ENCODE peak calls at places on chromosomes 12 and 14, in five cellular contexts. J is GM23248, N is neural progenitor cell, O is GM12878, Y is mammary epithelial cell. S is an unnamed sample.
A peak's percentile ranks its signal among the peaks of the same experiment; 100 is the strongest.

GRCh38 chr14:68841030-68841809 is 48.4 kb upstream of the ZFP36L1 start:
- DNase-seq in J (peak; percentile 60), N (no peak), Y (peak; percentile 40), O (no peak), S (no peak)

GRCh38 chr14:75204106-75204505 is 27.7 kb upstream of the TMED10 start:
- DNase-seq in Y (peak; percentile 39), J (peak; percentile 47), O (no peak), N (no peak), S (peak; percentile 67)

GRCh38 chr12:8088574-8088973 is 6.5 kb downstream of the NECAP1 start:
- DNase-seq in Y (no peak), O (no peak), J (no peak), N (no peak), S (no peak)

GRCh38 chr12:43914391-43914790 is 78.5 kb downstream of the TMEM117 start:
- DNase-seq in N (no peak), Y (no peak), J (no peak), O (no peak), S (no peak)

GRCh38 chr12:15788266-15789214 is 648 bp downstream of the EPS8 start:
- DNase-seq in O (peak; percentile 28), Y (peak; percentile 75), J (peak; percentile 79), N (peak; percentile 59), S (peak; percentile 48)

GRCh38 chr12:32115404-32116104 is 8.9 kb downstream of the BICD1 start:
- DNase-seq in Y (peak; percentile 97), J (peak; percentile 98), O (no peak), N (no peak), S (peak; percentile 91)

GRCh38 chr12:104566244-104566993 is 109.7 kb downstream of the CHST11 start:
- DNase-seq in O (no peak), Y (no peak), J (peak; percentile 20), N (no peak), S (no peak)

GRCh38 chr14:89422181-89422951 is 5.3 kb upstream of the FOXN3 start:
- DNase-seq in N (no peak), J (no peak), O (no peak), Y (no peak), S (no peak)

GRCh38 chr12:52714887-52715281 is 11.6 kb upstream of the KRT77 start:
- DNase-seq in Y (no peak), O (no peak), N (no peak), J (no peak), S (no peak)

GRCh38 chr12:11757095-11757494 is 107.6 kb downstream of the ETV6 start:
- DNase-seq in J (no peak), O (no peak), N (no peak), Y (no peak), S (no peak)
- H3K4me1 ChIP-seq in J (peaks cover 6% of the 10 kb centered on the region), O (peaks cover 68% of the 10 kb centered on the region), N (peaks cover 44% of the 10 kb centered on the region), Y (no peaks in the 10 kb centered on the region), S (no peaks in the 10 kb centered on the region)

GRCh38 chr12:119693511-119693910 is 25.6 kb downstream of the PRKAB1 start:
- DNase-seq in O (no peak), Y (no peak), J (no peak), N (no peak), S (no peak)

GRCh38 chr12:119693006-119693405 is 25.1 kb downstream of the PRKAB1 start:
- DNase-seq in J (peak; percentile 86), O (no peak), Y (peak; percentile 17), N (no peak), S (no peak)

GRCh38 chr12:119694111-119694510 is 26.2 kb downstream of the PRKAB1 start:
- DNase-seq in Y (no peak), J (no peak), O (no peak), N (no peak), S (no peak)

GRCh38 chr12:119696943-119697342 is 29.0 kb downstream of the PRKAB1 start:
- DNase-seq in O (no peak), Y (no peak), N (no peak), J (no peak), S (no peak)

GRCh38 chr12:119695034-119695433 is 27.1 kb downstream of the PRKAB1 start:
- DNase-seq in O (no peak), Y (no peak), N (peak; percentile 54), J (peak; percentile 32), S (no peak)
- TF ChIP-seq EZH2 in O (no peak), Y (no peak), N (no peak), J (no peak), S (no peak)

DNA sequence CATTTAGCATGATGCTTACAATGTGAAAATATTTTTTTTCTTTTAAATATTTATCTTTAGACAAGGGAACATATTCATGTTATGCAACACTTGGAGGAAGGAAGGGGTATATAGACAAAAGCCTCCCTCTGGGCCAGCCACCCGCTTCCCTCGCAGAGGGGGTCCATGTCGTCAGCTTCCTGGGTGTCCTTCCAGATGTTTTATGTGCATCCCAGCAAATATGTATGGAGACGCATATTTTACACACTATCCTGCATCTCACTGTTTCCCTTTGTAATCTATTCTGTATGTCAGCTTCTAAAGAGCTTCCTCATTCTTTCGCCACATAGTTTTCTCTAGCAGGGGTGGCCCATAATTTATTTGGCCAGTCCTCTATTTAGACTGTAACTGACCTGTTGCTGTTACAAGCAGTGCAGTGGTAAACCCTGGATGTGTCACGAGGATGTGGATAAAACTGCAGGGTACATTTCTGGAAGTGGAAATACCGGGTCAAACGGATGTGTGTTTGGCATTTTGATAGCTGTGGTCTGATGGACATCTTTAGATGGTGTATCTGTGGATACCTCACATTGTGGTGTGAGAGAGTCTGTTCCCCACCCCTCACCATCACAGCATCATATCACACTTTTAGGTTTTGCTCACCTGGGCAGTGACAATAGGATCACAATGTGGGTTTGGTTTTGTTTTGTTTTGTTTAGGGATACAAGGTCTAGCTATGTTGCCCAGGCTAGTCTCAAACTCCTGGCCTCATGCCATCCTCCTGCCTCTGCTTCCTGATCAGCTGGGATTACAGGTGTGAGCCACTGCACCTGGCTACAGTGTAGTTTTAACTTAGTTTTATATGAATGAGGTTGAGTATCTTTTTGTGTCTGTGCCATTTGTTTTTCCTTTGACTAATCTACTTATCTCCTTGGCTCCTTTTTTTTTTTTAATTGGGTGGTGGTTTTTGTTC is 31.6 kb downstream of the FAM222A start:
- DNase-seq in Y (peak; percentile 16), N (no peak), J (no peak), O (no peak), S (no peak)
- H3K4me1 ChIP-seq in Y (peaks cover 4% of the 10 kb centered on the region), N (peaks cover 12% of the 10 kb centered on the region), J (no peaks in the 10 kb centered on the region), O (no peaks in the 10 kb centered on the region), S (no peaks in the 10 kb centered on the region)

DNA sequence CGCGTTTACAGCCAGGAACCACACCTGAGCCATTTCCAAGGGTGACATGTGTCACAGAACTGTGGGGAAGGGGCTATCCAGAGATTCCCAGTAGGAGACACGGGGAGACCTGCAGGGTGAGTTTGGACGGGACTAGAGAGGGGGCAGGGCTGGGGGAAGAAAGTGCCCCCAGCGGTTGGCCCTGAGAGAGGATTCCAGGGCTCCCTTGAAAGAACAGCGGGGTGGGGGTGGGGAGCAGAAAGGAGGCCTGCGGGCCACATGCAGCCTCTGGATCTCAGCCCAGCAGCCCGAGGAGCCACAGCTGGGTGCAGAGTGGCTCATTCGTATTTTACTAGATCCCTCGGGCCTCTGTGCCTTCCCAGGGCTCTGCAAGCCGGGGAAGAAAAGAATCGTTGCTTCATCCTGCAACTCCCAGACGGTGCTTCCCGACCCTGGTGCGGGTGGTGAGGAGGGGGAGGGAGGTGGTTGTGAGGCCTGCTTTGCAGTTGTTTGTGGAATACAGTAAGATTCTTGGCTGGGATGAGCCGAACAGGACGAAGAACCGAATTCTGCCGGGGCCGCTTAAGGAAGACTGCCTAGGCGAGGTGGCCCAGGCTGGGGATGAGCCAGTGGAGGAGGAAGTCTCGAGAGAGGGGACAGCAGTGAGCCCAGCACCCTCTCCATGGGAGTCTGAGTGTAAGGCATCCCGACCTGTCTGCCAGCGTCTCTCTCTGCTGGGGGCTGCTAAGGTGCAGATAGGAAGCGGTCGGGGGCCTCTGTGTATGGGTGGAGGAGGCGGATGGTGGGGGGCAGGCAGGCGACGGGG is 36.1 kb upstream of the ANKRD9 start:
- DNase-seq in N (peak; percentile 52), O (no peak), Y (no peak), J (peak; percentile 48), S (peak; percentile 35)
- TF ChIP-seq EZH2 in N (no peak), O (no peak), Y (no peak), J (no peak), S (no peak)

DNA sequence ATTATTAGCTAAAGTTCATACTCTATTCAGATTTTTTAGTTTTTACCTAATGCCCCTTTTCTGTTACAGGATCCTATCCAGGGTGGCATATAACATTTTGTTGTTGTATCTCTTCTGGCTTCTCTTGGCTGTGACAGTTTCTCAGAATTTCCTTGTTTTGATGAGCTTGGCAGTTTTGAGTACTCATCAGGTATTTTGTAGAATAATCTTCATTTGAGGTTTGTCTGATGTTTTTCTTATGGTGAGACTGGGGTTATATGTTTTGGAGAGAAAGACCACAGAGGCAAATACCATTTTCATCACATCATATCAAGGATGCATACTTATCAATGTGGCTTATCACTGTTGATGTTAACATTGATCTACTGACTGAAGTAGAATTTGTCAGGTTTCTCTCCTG is 14.0 kb upstream of the LYZ start:
- DNase-seq in J (no peak), Y (no peak), N (no peak), O (no peak), S (no peak)
- H3K4me1 ChIP-seq in J (no peaks in the 10 kb centered on the region), Y (peaks cover 4% of the 10 kb centered on the region), N (peaks cover 22% of the 10 kb centered on the region), O (no peaks in the 10 kb centered on the region), S (no peaks in the 10 kb centered on the region)

GRCh38 chr14:105487449-105487985 is 831 bp downstream of the CRIP1 start:
- DNase-seq in O (no peak), N (peak; percentile 58), Y (no peak), J (no peak), S (peak; percentile 55)

GRCh38 chr14:105486333-105486973 is at the start of gene CRIP1:
- DNase-seq in N (no peak), Y (no peak), O (no peak), J (no peak), S (no peak)

GRCh38 chr14:105487986-105488777 is 1.5 kb downstream of the CRIP1 start:
- DNase-seq in O (no peak), J (no peak), N (no peak), Y (no peak), S (peak; percentile 45)

GRCh38 chr14:105485720-105486332 is 860 bp upstream of the CRIP1 start:
- DNase-seq in N (peak; percentile 81), O (no peak), J (no peak), Y (no peak), S (peak; percentile 34)

DNA sequence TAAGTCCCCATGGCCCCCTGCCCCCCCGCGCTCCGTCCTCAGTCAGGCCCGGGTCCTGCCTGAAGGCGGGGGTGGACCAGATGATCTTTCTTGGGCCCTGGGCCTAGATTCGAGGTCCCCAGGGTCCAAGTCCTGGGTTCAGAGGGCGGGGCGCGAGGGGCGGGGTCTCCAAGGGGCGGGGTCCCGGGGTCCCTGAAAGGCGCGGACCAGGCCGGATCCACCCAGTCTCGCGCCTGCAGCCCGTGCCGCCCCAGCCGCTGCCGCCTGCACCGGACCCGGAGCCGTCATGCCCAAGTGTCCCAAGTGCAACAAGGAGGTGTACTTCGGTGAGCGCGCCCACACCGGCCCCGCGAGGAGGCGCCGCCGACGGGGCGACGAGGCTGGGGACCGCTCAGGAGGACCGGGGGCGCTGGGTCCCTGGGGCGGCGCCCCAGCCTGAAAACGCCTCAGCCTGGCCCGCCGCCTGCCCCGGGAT is 325 bp downstream of the CRIP1 start:
- DNase-seq in N (peak; percentile 45), J (no peak), Y (no peak), O (no peak), S (no peak)
- TF ChIP-seq EZH2 in N (peak; percentile 10), J (peak; percentile 76), Y (no peak), O (no peak), S (no peak)

DNA sequence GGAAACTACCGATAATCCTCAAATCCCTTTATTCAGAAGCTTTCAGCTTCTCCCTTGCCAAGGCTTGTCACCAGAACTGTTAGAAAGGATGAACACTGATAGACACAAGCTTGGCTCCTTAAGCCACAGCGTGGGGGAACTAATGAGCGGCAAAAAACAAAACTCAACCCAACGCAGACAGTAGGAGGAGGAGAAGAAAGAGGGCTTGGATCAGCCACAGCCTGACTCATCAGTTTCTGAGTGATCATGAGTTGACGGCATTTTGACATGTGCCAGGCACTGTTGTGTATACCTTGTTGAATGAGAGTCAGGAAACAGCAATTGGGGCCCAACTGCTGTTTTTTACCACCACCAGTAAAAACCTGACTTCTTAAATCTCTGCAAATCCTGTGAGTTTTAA is 23.7 kb downstream of the PLXNC1 start:
- DNase-seq in Y (no peak), J (peak; percentile 10), O (no peak), N (peak; percentile 70), S (no peak)
- H3K4me1 ChIP-seq in Y (peaks cover 4% of the 10 kb centered on the region), J (peaks cover 27% of the 10 kb centered on the region), O (peaks cover 47% of the 10 kb centered on the region), N (peaks cover 36% of the 10 kb centered on the region), S (peaks cover 4% of the 10 kb centered on the region)